ENCODE peak calls at places on chromosomes 2 and 18, in nine cellular contexts. A is neural crest cell; V is type B pancreatic cell; D is progenitor cell of endocrine pancreas; K is ascending aorta; M is CD8-positive, alpha-beta T cell; F is brain microvascular endothelial cell; T is cardiac muscle cell; P is nephron progenitor cell. X is an unnamed sample.

GRCh38 chr2:126482582-126483464 is 173.1 kb upstream of the GYPC start:
- DNase-seq in A (no peak), V (no peak), D (no peak), K (no peak), M (no peak), F (no peak), T (peak; percentile 2), P (peak; percentile 9), X (no peak)

GRCh38 chr2:241894056-241894641 is 24.6 kb downstream of the RTP5 start:
- DNase-seq in A (no peak), V (no peak), D (no peak), K (no peak), M (no peak), F (no peak), T (no peak), P (no peak), X (no peak)

GRCh38 chr2:241981076-241981700 is 111.7 kb downstream of the RTP5 start:
- DNase-seq in A (no peak), V (no peak), D (no peak), K (no peak), M (no peak), F (no peak), T (no peak), P (no peak), X (no peak)

GRCh38 chr2:98828793-98829371 is 98.0 kb upstream of the MGAT4A start:
- DNase-seq in A (no peak), V (no peak), D (no peak), K (no peak), M (no peak), F (no peak), T (no peak), P (no peak), X (no peak)

GRCh38 chr2:232420463-232421188 is 14.0 kb downstream of the ALPG start:
- DNase-seq in A (no peak), V (no peak), D (peak; percentile 53), K (no peak), M (peak; percentile 4), F (no peak), T (no peak), P (peak; percentile 71), X (no peak)

GRCh38 chr2:239049421-239050251 is 201.8 kb downstream of the TWIST2 start:
- DNase-seq in A (no peak), V (no peak), D (no peak), K (no peak), M (no peak), F (peak; percentile 39), T (no peak), P (no peak), X (no peak)

GRCh38 chr2:119721462-119721861 is 38.3 kb upstream of the PTPN4 start:
- DNase-seq in A (no peak), V (no peak), D (no peak), K (no peak), M (no peak), F (no peak), T (no peak), P (no peak), X (no peak)

GRCh38 chr2:182240862-182241371 is 185.9 kb downstream of the PDE1A start:
- DNase-seq in A (peak; percentile 7), V (no peak), D (no peak), K (no peak), M (no peak), F (peak; percentile 34), T (peak; percentile 55), P (peak; percentile 25), X (no peak)

GRCh38 chr2:39660612-39661196 is 5.0 kb upstream of the TMEM178A start:
- DNase-seq in A (no peak), V (no peak), D (no peak), K (no peak), M (no peak), F (no peak), T (no peak), P (no peak), X (no peak)

GRCh38 chr2:216555274-216555673 is 56.6 kb downstream of the RPL37A start:
- DNase-seq in A (no peak), V (no peak), D (no peak), K (peak; percentile 72), M (no peak), F (no peak), T (peak; percentile 69), P (no peak), X (no peak)

GRCh38 chr2:105604938-105605337 is 139.8 kb upstream of the NCK2 start:
- DNase-seq in A (no peak), V (no peak), D (no peak), K (no peak), M (no peak), F (no peak), T (peak; percentile 87), P (no peak), X (no peak)

GRCh38 chr2:17792515-17792914 is 23.7 kb upstream of the MSGN1 start:
- DNase-seq in A (no peak), V (no peak), D (no peak), K (no peak), M (no peak), F (no peak), T (peak; percentile 43), P (no peak), X (no peak)

GRCh38 chr18:72089432-72089831 is 454.7 kb downstream of the CBLN2 start:
- DNase-seq in A (no peak), V (no peak), D (no peak), K (no peak), M (no peak), F (no peak), T (no peak), P (no peak), X (no peak)
- TF ChIP-seq CTCF in A (no peak), V (no peak), D (no peak), K (no peak), M (no peak), F (no peak), T (no peak), P (no peak), X (no peak)

GRCh38 chr2:204049635-204050034 is 113.1 kb downstream of the ICOS start:
- DNase-seq in A (no peak), V (no peak), D (no peak), K (no peak), M (no peak), F (no peak), T (no peak), P (no peak), X (no peak)

GRCh38 chr2:204050681-204051080 is 114.1 kb downstream of the ICOS start:
- DNase-seq in A (no peak), V (no peak), D (no peak), K (no peak), M (no peak), F (no peak), T (no peak), P (no peak), X (no peak)

GRCh38 chr2:204051999-204052558 is 115.5 kb downstream of the ICOS start:
- DNase-seq in A (no peak), V (no peak), D (no peak), K (no peak), M (no peak), F (no peak), T (no peak), P (no peak), X (no peak)

GRCh38 chr2:204046145-204046544 is 109.6 kb downstream of the ICOS start:
- DNase-seq in A (no peak), V (no peak), D (no peak), K (no peak), M (no peak), F (no peak), T (no peak), P (no peak), X (no peak)

GRCh38 chr2:204051476-204051875 is 114.9 kb downstream of the ICOS start:
- DNase-seq in A (no peak), V (no peak), D (no peak), K (no peak), M (no peak), F (no peak), T (no peak), P (no peak), X (no peak)
- TF ChIP-seq CTCF in A (peak; percentile 51), V (peak; percentile 58), D (peak; percentile 32), K (no peak), M (peak; percentile 21), F (peak; percentile 44), T (peak; percentile 13), P (peak; percentile 28), X (no peak)

GRCh38 chr2:195572894-195573293 is 84.1 kb upstream of the SLC39A10 start:
- DNase-seq in A (no peak), V (no peak), D (no peak), K (no peak), M (no peak), F (no peak), T (no peak), P (no peak), X (no peak)

GRCh38 chr2:195573314-195573713 is 83.7 kb upstream of the SLC39A10 start:
- DNase-seq in A (no peak), V (no peak), D (no peak), K (no peak), M (no peak), F (no peak), T (no peak), P (no peak), X (no peak)

GRCh38 chr2:195574305-195574704 is 82.7 kb upstream of the SLC39A10 start:
- DNase-seq in A (no peak), V (no peak), D (no peak), K (no peak), M (no peak), F (no peak), T (no peak), P (no peak), X (no peak)

GRCh38 chr2:195575021-195575420 is 82.0 kb upstream of the SLC39A10 start:
- DNase-seq in A (no peak), V (no peak), D (no peak), K (no peak), M (no peak), F (no peak), T (peak; percentile 64), P (no peak), X (no peak)

DNA sequence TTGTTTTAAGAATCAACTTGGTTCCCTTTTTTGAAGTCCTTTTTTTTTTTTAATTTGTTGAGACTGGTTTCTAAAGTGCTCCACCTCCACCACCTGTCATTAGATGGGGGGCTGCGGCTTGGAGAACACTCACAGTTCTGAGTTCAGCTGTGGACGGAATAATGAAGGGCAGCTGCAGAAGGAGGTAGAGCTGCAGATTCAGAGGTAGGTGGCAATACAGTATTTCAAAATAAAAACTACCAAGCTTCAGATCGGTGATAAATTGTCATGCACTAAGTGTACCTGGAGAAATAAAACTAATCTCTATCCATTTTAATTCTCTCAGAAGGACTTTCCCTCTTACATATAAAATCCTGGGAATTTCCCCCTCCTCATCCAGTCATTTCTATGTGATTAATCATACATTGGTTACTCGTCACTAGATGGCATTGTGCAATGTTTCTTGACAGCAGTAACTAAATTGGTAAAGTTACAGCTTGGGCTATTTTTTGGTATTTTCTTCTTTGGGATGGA is 81.1 kb upstream of the SLC39A10 start:
- DNase-seq in A (no peak), V (no peak), D (no peak), K (no peak), M (no peak), F (peak; percentile 73), T (peak; percentile 92), P (no peak), X (no peak)
- TF ChIP-seq CTCF in A (no peak), V (no peak), D (no peak), K (no peak), M (peak; percentile 6), F (no peak), T (no peak), P (no peak), X (no peak)

DNA sequence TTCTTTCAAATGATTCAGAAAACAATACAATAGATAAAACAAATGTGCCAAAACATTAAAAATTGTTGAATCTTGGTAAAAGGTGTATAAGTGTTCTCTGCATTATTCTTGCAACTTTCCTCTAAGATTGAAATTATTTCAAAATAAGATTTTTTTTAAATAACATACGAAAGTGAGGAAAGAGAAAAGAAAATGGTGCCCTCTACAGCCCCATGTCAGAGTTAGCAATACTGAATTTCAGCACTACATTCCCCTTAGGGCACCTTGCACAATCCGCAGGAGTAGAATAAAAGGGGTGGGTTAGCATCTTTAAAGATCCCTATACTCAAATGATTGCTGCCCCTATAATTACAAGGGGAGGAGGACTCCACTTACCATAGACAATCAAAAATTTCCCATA is 433.7 kb downstream of the BCL11A start:
- DNase-seq in A (no peak), V (no peak), D (no peak), K (no peak), M (no peak), F (no peak), T (no peak), P (no peak), X (no peak)
- TF ChIP-seq CTCF in A (no peak), V (no peak), D (no peak), K (no peak), M (no peak), F (no peak), T (no peak), P (no peak), X (no peak)

X was measured in omental fat pad.